ENCODE peak calls at places on chromosomes 12 and 14, in six cellular contexts. One of them, this sample, is unnamed.

GRCh38 chr14:84465890-84466289 is 1064.1 kb upstream of the FLRT2 start:
- DNase-seq in NCI-H1436: no peak
- DNase-seq in NCI-H446: no peak
- DNase-seq in hippocampal formation: no peak
- DNase-seq in heart left ventricle: no peak
- DNase-seq in uterus: no peak
- DNase-seq in this sample: no peak

GRCh38 chr12:129076466-129077325 is 223.4 kb downstream of the GLT1D1 start:
- DNase-seq in hippocampal formation: no peak
- DNase-seq in NCI-H1436: no peak
- DNase-seq in uterus: no peak
- DNase-seq in heart left ventricle: no peak
- DNase-seq in NCI-H446: no peak
- DNase-seq in this sample: no peak

GRCh38 chr12:22656835-22657234 is 31.9 kb downstream of the ETNK1 start:
- DNase-seq in uterus: no peak
- DNase-seq in NCI-H1436: no peak
- DNase-seq in heart left ventricle: no peak
- DNase-seq in NCI-H446: no peak
- DNase-seq in hippocampal formation: no peak
- DNase-seq in this sample: no peak

GRCh38 chr12:113793250-113793649 is 172.9 kb downstream of the RBM19 start:
- DNase-seq in heart left ventricle: no peak
- DNase-seq in NCI-H1436: no peak
- DNase-seq in uterus: no peak
- DNase-seq in hippocampal formation: no peak
- DNase-seq in NCI-H446: no peak
- DNase-seq in this sample: no peak

GRCh38 chr14:93137864-93138263 is 22.1 kb upstream of the ITPK1 start:
- DNase-seq in NCI-H446: peak; percentile 32
- DNase-seq in hippocampal formation: no peak
- DNase-seq in NCI-H1436: no peak
- DNase-seq in uterus: peak; percentile 29
- DNase-seq in heart left ventricle: peak; percentile 32
- DNase-seq in this sample: peak; percentile 73

GRCh38 chr14:100548939-100549338 is 38.3 kb downstream of the BEGAIN start:
- DNase-seq in NCI-H1436: no peak
- DNase-seq in NCI-H446: no peak
- DNase-seq in heart left ventricle: no peak
- DNase-seq in uterus: no peak
- DNase-seq in hippocampal formation: no peak
- DNase-seq in this sample: no peak

GRCh38 chr14:99612065-99612736 is 8.2 kb upstream of the CCDC85C start:
- DNase-seq in NCI-H446: no peak
- DNase-seq in NCI-H1436: peak; percentile 37
- DNase-seq in uterus: no peak
- DNase-seq in hippocampal formation: no peak
- DNase-seq in heart left ventricle: no peak
- DNase-seq in this sample: no peak

GRCh38 chr12:103421402-103421801 is 74.4 kb downstream of the C12orf42 start:
- DNase-seq in NCI-H446: no peak
- DNase-seq in heart left ventricle: no peak
- DNase-seq in NCI-H1436: no peak
- DNase-seq in hippocampal formation: no peak
- DNase-seq in uterus: no peak
- DNase-seq in this sample: no peak

GRCh38 chr12:25725874-25726273 is 172.8 kb upstream of the LMNTD1 start:
- DNase-seq in uterus: no peak
- DNase-seq in NCI-H1436: no peak
- DNase-seq in hippocampal formation: no peak
- DNase-seq in NCI-H446: no peak
- DNase-seq in heart left ventricle: no peak
- DNase-seq in this sample: no peak

GRCh38 chr12:130764073-130764472 is 48.0 kb upstream of the RIMBP2 start:
- DNase-seq in heart left ventricle: no peak
- DNase-seq in uterus: no peak
- DNase-seq in NCI-H1436: no peak
- DNase-seq in NCI-H446: peak; percentile 46
- DNase-seq in hippocampal formation: no peak
- DNase-seq in this sample: no peak

GRCh38 chr12:2057041-2057792 is 4.4 kb downstream of the CACNA1C start:
- DNase-seq in NCI-H446: peak; percentile 85
- DNase-seq in uterus: peak; percentile 64
- DNase-seq in hippocampal formation: no peak
- DNase-seq in heart left ventricle: peak; percentile 63
- DNase-seq in NCI-H1436: peak; percentile 75
- DNase-seq in this sample: peak; percentile 71

GRCh38 chr12:56528836-56529235 is 7.2 kb downstream of the RBMS2 start:
- DNase-seq in hippocampal formation: no peak
- DNase-seq in heart left ventricle: no peak
- DNase-seq in uterus: no peak
- DNase-seq in NCI-H446: no peak
- DNase-seq in NCI-H1436: no peak
- DNase-seq in this sample: no peak

GRCh38 chr12:46472893-46473633 is 100.5 kb upstream of the SLC38A2 start:
- DNase-seq in hippocampal formation: no peak
- DNase-seq in NCI-H1436: no peak
- DNase-seq in uterus: no peak
- DNase-seq in NCI-H446: peak; percentile 23
- DNase-seq in heart left ventricle: peak; percentile 42
- DNase-seq in this sample: no peak

GRCh38 chr12:92035477-92035876 is 110.2 kb downstream of the BTG1 start:
- DNase-seq in hippocampal formation: no peak
- DNase-seq in NCI-H1436: no peak
- DNase-seq in heart left ventricle: no peak
- DNase-seq in NCI-H446: no peak
- DNase-seq in uterus: no peak
- DNase-seq in this sample: no peak

GRCh38 chr12:106044773-106045172 is 94.0 kb downstream of the NUAK1 start:
- DNase-seq in heart left ventricle: no peak
- DNase-seq in hippocampal formation: no peak
- DNase-seq in uterus: no peak
- DNase-seq in NCI-H1436: no peak
- DNase-seq in NCI-H446: peak; percentile 68
- DNase-seq in this sample: no peak

GRCh38 chr12:58314610-58315009 is 373.2 kb downstream of the ATP23 start:
- DNase-seq in heart left ventricle: no peak
- DNase-seq in NCI-H446: no peak
- DNase-seq in NCI-H1436: no peak
- DNase-seq in uterus: no peak
- DNase-seq in hippocampal formation: no peak
- DNase-seq in this sample: no peak

GRCh38 chr14:92654206-92654901 is 94.1 kb downstream of the LGMN start:
- DNase-seq in heart left ventricle: no peak
- DNase-seq in hippocampal formation: no peak
- DNase-seq in uterus: no peak
- DNase-seq in NCI-H446: no peak
- DNase-seq in NCI-H1436: no peak
- DNase-seq in this sample: no peak

GRCh38 chr12:116599285-116600122 is 40.3 kb downstream of the MAP1LC3B2 start:
- DNase-seq in heart left ventricle: peak; percentile 81
- DNase-seq in hippocampal formation: no peak
- DNase-seq in uterus: peak; percentile 88
- DNase-seq in NCI-H1436: peak; percentile 6
- DNase-seq in NCI-H446: peak; percentile 53
- DNase-seq in this sample: peak; percentile 92

GRCh38 chr14:100528962-100529560 is 58.2 kb downstream of the BEGAIN start:
- DNase-seq in NCI-H1436: no peak
- DNase-seq in NCI-H446: no peak
- DNase-seq in heart left ventricle: no peak
- DNase-seq in hippocampal formation: no peak
- DNase-seq in uterus: no peak
- DNase-seq in this sample: no peak

GRCh38 chr14:74486164-74486563 is 6.9 kb downstream of the NPC2 start:
- DNase-seq in NCI-H1436: no peak
- DNase-seq in uterus: no peak
- DNase-seq in NCI-H446: no peak
- DNase-seq in heart left ventricle: no peak
- DNase-seq in hippocampal formation: no peak
- DNase-seq in this sample: no peak

GRCh38 chr14:73741386-73741875 is 27.2 kb upstream of the PNMA1 start:
- DNase-seq in hippocampal formation: peak; percentile 22
- DNase-seq in heart left ventricle: peak; percentile 86
- DNase-seq in NCI-H446: no peak
- DNase-seq in uterus: peak; percentile 66
- DNase-seq in NCI-H1436: no peak
- DNase-seq in this sample: peak; percentile 86

GRCh38 chr12:8698132-8698829 is 490 bp downstream of the RIMKLB start:
- DNase-seq in NCI-H446: peak; percentile 29
- DNase-seq in uterus: peak; percentile 64
- DNase-seq in heart left ventricle: peak; percentile 71
- DNase-seq in hippocampal formation: no peak
- DNase-seq in NCI-H1436: no peak
- DNase-seq in this sample: peak; percentile 83

GRCh38 chr12:115320967-115321366 is 637.0 kb upstream of the TBX3 start:
- DNase-seq in NCI-H1436: no peak
- DNase-seq in uterus: peak; percentile 35
- DNase-seq in hippocampal formation: no peak
- DNase-seq in heart left ventricle: peak; percentile 15
- DNase-seq in NCI-H446: no peak
- DNase-seq in this sample: peak; percentile 72

GRCh38 chr12:9943244-9943643 is 11.1 kb upstream of the CLEC2A start:
- DNase-seq in NCI-H1436: no peak
- DNase-seq in uterus: no peak
- DNase-seq in NCI-H446: no peak
- DNase-seq in heart left ventricle: no peak
- DNase-seq in hippocampal formation: peak; percentile 20
- DNase-seq in this sample: peak; percentile 41

GRCh38 chr12:26746315-26746714 is 86.7 kb downstream of the ITPR2 start:
- DNase-seq in hippocampal formation: no peak
- DNase-seq in heart left ventricle: no peak
- DNase-seq in NCI-H446: no peak
- DNase-seq in uterus: no peak
- DNase-seq in NCI-H1436: no peak
- DNase-seq in this sample: no peak

GRCh38 chr12:39780527-39781446 is 161.2 kb upstream of the ABCD2 start:
- DNase-seq in hippocampal formation: no peak
- DNase-seq in NCI-H446: no peak
- DNase-seq in uterus: no peak
- DNase-seq in heart left ventricle: no peak
- DNase-seq in NCI-H1436: peak; percentile 47
- DNase-seq in this sample: no peak

GRCh38 chr12:70186436-70186835 is 56.8 kb upstream of the CNOT2 start:
- DNase-seq in heart left ventricle: no peak
- DNase-seq in NCI-H446: no peak
- DNase-seq in NCI-H1436: no peak
- DNase-seq in hippocampal formation: no peak
- DNase-seq in uterus: no peak
- DNase-seq in this sample: no peak

GRCh38 chr14:102071283-102071998 is 15.4 kb downstream of the HSP90AA1 start:
- DNase-seq in NCI-H446: no peak
- DNase-seq in heart left ventricle: no peak
- DNase-seq in NCI-H1436: no peak
- DNase-seq in uterus: no peak
- DNase-seq in hippocampal formation: no peak
- DNase-seq in this sample: no peak

GRCh38 chr12:111438501-111438900 is 32.8 kb downstream of the SH2B3 start:
- DNase-seq in uterus: no peak
- DNase-seq in heart left ventricle: no peak
- DNase-seq in NCI-H1436: peak; percentile 19
- DNase-seq in hippocampal formation: no peak
- DNase-seq in NCI-H446: no peak
- DNase-seq in this sample: peak; percentile 65

GRCh38 chr12:24928131-24928530 is 20.8 kb downstream of the BCAT1 start:
- DNase-seq in NCI-H446: no peak
- DNase-seq in heart left ventricle: no peak
- DNase-seq in hippocampal formation: no peak
- DNase-seq in uterus: no peak
- DNase-seq in NCI-H1436: no peak
- DNase-seq in this sample: no peak

GRCh38 chr14:39381366-39381765 is 50.9 kb downstream of the FBXO33 start:
- DNase-seq in uterus: no peak
- DNase-seq in NCI-H446: no peak
- DNase-seq in NCI-H1436: no peak
- DNase-seq in heart left ventricle: no peak
- DNase-seq in hippocampal formation: no peak
- DNase-seq in this sample: no peak

GRCh38 chr12:52093346-52093745 is 13.8 kb downstream of the SMIM41 start:
- DNase-seq in hippocampal formation: no peak
- DNase-seq in heart left ventricle: no peak
- DNase-seq in NCI-H446: no peak
- DNase-seq in NCI-H1436: no peak
- DNase-seq in uterus: no peak
- DNase-seq in this sample: no peak

GRCh38 chr14:95545769-95546168 is 10.9 kb downstream of the GLRX5 start:
- DNase-seq in NCI-H1436: no peak
- DNase-seq in heart left ventricle: no peak
- DNase-seq in uterus: no peak
- DNase-seq in hippocampal formation: no peak
- DNase-seq in NCI-H446: no peak
- DNase-seq in this sample: no peak

GRCh38 chr12:74317078-74317581 is 220.5 kb upstream of the ATXN7L3B start:
- DNase-seq in heart left ventricle: peak; percentile 21
- DNase-seq in NCI-H1436: peak; percentile 1
- DNase-seq in uterus: peak; percentile 17
- DNase-seq in hippocampal formation: peak; percentile 47
- DNase-seq in NCI-H446: peak; percentile 66
- DNase-seq in this sample: peak; percentile 45

GRCh38 chr12:954736-955135 is 5.2 kb upstream of the RAD52 start:
- DNase-seq in hippocampal formation: no peak
- DNase-seq in NCI-H1436: no peak
- DNase-seq in heart left ventricle: no peak
- DNase-seq in uterus: no peak
- DNase-seq in NCI-H446: no peak
- DNase-seq in this sample: no peak

GRCh38 chr12:42987216-42987631 is 397.7 kb upstream of the PRICKLE1 start:
- DNase-seq in NCI-H1436: no peak
- DNase-seq in heart left ventricle: no peak
- DNase-seq in NCI-H446: no peak
- DNase-seq in hippocampal formation: no peak
- DNase-seq in uterus: no peak
- DNase-seq in this sample: no peak

GRCh38 chr14:69346710-69347109 is 51.4 kb downstream of the ERH start:
- DNase-seq in uterus: no peak
- DNase-seq in NCI-H1436: peak; percentile 23
- DNase-seq in NCI-H446: no peak
- DNase-seq in heart left ventricle: no peak
- DNase-seq in hippocampal formation: no peak
- DNase-seq in this sample: peak; percentile 54

GRCh38 chr12:3594966-3595365 is 104.0 kb downstream of the PRMT8 start:
- DNase-seq in uterus: no peak
- DNase-seq in NCI-H1436: no peak
- DNase-seq in heart left ventricle: no peak
- DNase-seq in NCI-H446: no peak
- DNase-seq in hippocampal formation: no peak
- DNase-seq in this sample: no peak

GRCh38 chr14:106586098-106586704 is 1059.8 kb downstream of the TMEM121 start:
- DNase-seq in heart left ventricle: no peak
- DNase-seq in NCI-H446: no peak
- DNase-seq in NCI-H1436: peak; percentile 69
- DNase-seq in hippocampal formation: no peak
- DNase-seq in uterus: no peak
- DNase-seq in this sample: no peak

GRCh38 chr14:61923348-61923747 is 161.1 kb downstream of the SNAPC1 start:
- DNase-seq in NCI-H1436: no peak
- DNase-seq in heart left ventricle: no peak
- DNase-seq in hippocampal formation: no peak
- DNase-seq in uterus: no peak
- DNase-seq in NCI-H446: no peak
- DNase-seq in this sample: no peak